ENCODE peak calls at places on chromosomes 1 and 21, in ten cellular contexts. S is NCI-H2171; Z is SHP77; U is stimulated activated CD4-positive, alpha-beta T cell treated with anti-CD3 and anti-CD28 coated beads, Interleukin-12 subunit alpha, Interleukin-12 subunit beta, amount 100 ng/mL, for 4 hours; V is HEK293T; F is left ventricle myocardium inferior; R is sigmoid colon; L is left colon; Y is osteocyte; A is cardiac muscle cell. D is an unnamed sample.

GRCh38 chr1:38006008-38006828 is 904 bp upstream of the FHL3 start:
- DNase-seq in S (no peak), Z (no peak), U (no peak), V (no peak), F (peak; percentile 74), R (no peak), L (no peak), Y (no peak), A (peak; percentile 78), D (no peak)

GRCh38 chr1:14794136-14794768 is 195.8 kb downstream of the KAZN start:
- DNase-seq in S (no peak), Z (no peak), U (no peak), V (no peak), F (no peak), R (no peak), L (no peak), Y (no peak), A (no peak), D (no peak)

GRCh38 chr1:23779826-23780371 is 1.7 kb downstream of the PITHD1 start:
- DNase-seq in S (no peak), Z (no peak), U (no peak), V (no peak), F (no peak), R (no peak), L (no peak), Y (no peak), A (no peak), D (no peak)

GRCh38 chr1:161781995-161782394 is 15.9 kb downstream of the ATF6 start:
- DNase-seq in S (no peak), Z (no peak), U (no peak), V (no peak), F (no peak), R (no peak), L (no peak), Y (no peak), A (no peak), D (no peak)

GRCh38 chr1:110336300-110337039 is 2.7 kb upstream of the RBM15 start:
- DNase-seq in S (no peak), Z (no peak), U (no peak), V (no peak), F (no peak), R (no peak), L (peak; percentile 37), Y (no peak), A (peak; percentile 32), D (peak; percentile 27)

GRCh38 chr1:40684669-40685068 is 6.8 kb upstream of the NFYC start:
- DNase-seq in S (no peak), Z (no peak), U (no peak), V (no peak), F (no peak), R (no peak), L (no peak), Y (no peak), A (no peak), D (no peak)

GRCh38 chr1:204868340-204868700 is 2.3 kb upstream of the NFASC start:
- DNase-seq in S (no peak), Z (no peak), U (no peak), V (no peak), F (peak; percentile 46), R (peak; percentile 40), L (no peak), Y (no peak), A (no peak), D (no peak)

GRCh38 chr1:32817159-32817814 is at the start of the genes S100PBP and YARS1:
- DNase-seq in S (peak; percentile 97), Z (peak; percentile 95), U (peak; percentile 100), V (peak; percentile 100), F (peak; percentile 100), R (peak; percentile 99), L (peak; percentile 99), Y (peak; percentile 100), A (peak; percentile 99), D (peak; percentile 100)

GRCh38 chr21:29430581-29430980 is 131.9 kb downstream of the BACH1 start:
- DNase-seq in S (no peak), Z (no peak), U (no peak), V (no peak), F (no peak), R (no peak), L (no peak), Y (no peak), A (no peak), D (no peak)

GRCh38 chr1:183293856-183294255 is 107.8 kb downstream of the LAMC2 start:
- DNase-seq in S (no peak), Z (no peak), U (no peak), V (no peak), F (no peak), R (no peak), L (no peak), Y (no peak), A (no peak), D (no peak)

GRCh38 chr1:113929750-113930498 is 800 bp downstream of the HIPK1 start:
- DNase-seq in S (peak; percentile 56), Z (no peak), U (peak; percentile 48), V (peak; percentile 68), F (peak; percentile 31), R (peak; percentile 76), L (peak; percentile 41), Y (peak; percentile 85), A (peak; percentile 71), D (peak; percentile 64)

GRCh38 chr1:40708750-40709099 is 17.2 kb downstream of the NFYC start:
- DNase-seq in S (peak; percentile 71), Z (peak; percentile 90), U (no peak), V (peak; percentile 59), F (no peak), R (no peak), L (no peak), Y (no peak), A (peak; percentile 87), D (no peak)

GRCh38 chr1:2231667-2232254 is 3.6 kb downstream of the SKI start:
- DNase-seq in S (no peak), Z (no peak), U (peak; percentile 66), V (peak; percentile 72), F (peak; percentile 82), R (peak; percentile 95), L (peak; percentile 82), Y (peak; percentile 94), A (no peak), D (peak; percentile 83)

GRCh38 chr1:234760303-234760723 is 150.3 kb upstream of the IRF2BP2 start:
- DNase-seq in S (no peak), Z (no peak), U (no peak), V (no peak), F (no peak), R (no peak), L (no peak), Y (no peak), A (no peak), D (no peak)

GRCh38 chr1:192477630-192478029 is 97.9 kb upstream of the RGS1 start:
- DNase-seq in S (no peak), Z (peak; percentile 26), U (no peak), V (no peak), F (no peak), R (no peak), L (no peak), Y (no peak), A (peak; percentile 18), D (no peak)

GRCh38 chr1:240126821-240127220 is 35.1 kb downstream of the FMN2 start:
- DNase-seq in S (no peak), Z (no peak), U (no peak), V (no peak), F (no peak), R (no peak), L (no peak), Y (no peak), A (no peak), D (no peak)

GRCh38 chr1:56915960-56916359 is 49.9 kb downstream of the C8B start:
- DNase-seq in S (peak; percentile 10), Z (no peak), U (no peak), V (no peak), F (peak; percentile 25), R (no peak), L (no peak), Y (no peak), A (no peak), D (no peak)

GRCh38 chr1:184764483-184764882 is 9.8 kb upstream of the EDEM3 start:
- DNase-seq in S (no peak), Z (no peak), U (no peak), V (no peak), F (no peak), R (no peak), L (no peak), Y (no peak), A (no peak), D (no peak)

GRCh38 chr1:225474439-225474985 is 46.7 kb upstream of the LBR start:
- DNase-seq in S (no peak), Z (no peak), U (no peak), V (no peak), F (no peak), R (peak; percentile 62), L (peak; percentile 25), Y (peak; percentile 67), A (no peak), D (no peak)

GRCh38 chr1:117527566-117528102 is 78.2 kb upstream of the TENT5C start:
- DNase-seq in S (no peak), Z (no peak), U (no peak), V (no peak), F (no peak), R (no peak), L (no peak), Y (no peak), A (no peak), D (no peak)

GRCh38 chr1:30041741-30042437 is 681.5 kb downstream of the MATN1 start:
- DNase-seq in S (no peak), Z (no peak), U (no peak), V (no peak), F (no peak), R (no peak), L (no peak), Y (peak; percentile 76), A (no peak), D (no peak)

GRCh38 chr1:22343456-22344426 is 107.9 kb upstream of the ZBTB40 start:
- DNase-seq in S (no peak), Z (no peak), U (no peak), V (no peak), F (no peak), R (no peak), L (no peak), Y (no peak), A (no peak), D (no peak)

GRCh38 chr21:44921928-44922327 is 1.2 kb upstream of the ITGB2 start:
- DNase-seq in S (no peak), Z (no peak), U (no peak), V (no peak), F (no peak), R (no peak), L (no peak), Y (no peak), A (no peak), D (no peak)

GRCh38 chr1:244144053-244144452 is 93.0 kb downstream of the ZBTB18 start:
- DNase-seq in S (no peak), Z (no peak), U (no peak), V (no peak), F (no peak), R (no peak), L (no peak), Y (no peak), A (no peak), D (no peak)

GRCh38 chr1:63624911-63625310 is 31.7 kb downstream of the PGM1 start:
- DNase-seq in S (no peak), Z (no peak), U (no peak), V (no peak), F (no peak), R (no peak), L (no peak), Y (no peak), A (no peak), D (no peak)

GRCh38 chr1:53410100-53410541 is 49.1 kb upstream of the DMRTB1 start:
- DNase-seq in S (peak; percentile 73), Z (no peak), U (no peak), V (peak; percentile 28), F (no peak), R (peak; percentile 39), L (no peak), Y (peak; percentile 82), A (no peak), D (no peak)

GRCh38 chr1:20248954-20249612 is 41.6 kb upstream of the VWA5B1 start:
- DNase-seq in S (no peak), Z (no peak), U (peak; percentile 22), V (no peak), F (no peak), R (no peak), L (no peak), Y (no peak), A (no peak), D (no peak)

GRCh38 chr1:15172405-15173259 is 19.1 kb downstream of the TMEM51 start:
- DNase-seq in S (no peak), Z (no peak), U (no peak), V (no peak), F (no peak), R (no peak), L (no peak), Y (no peak), A (no peak), D (no peak)

D was measured in transverse colon.